ENCODE peak calls at places on chromosomes 12 and 14, in eight cellular contexts. B is naive B cell; J is fibroblast of pulmonary artery; U is brain microvascular endothelial cell; T is stimulated activated CD8-positive, alpha-beta memory T cell treated with anti-CD3 and anti-CD28 coated beads, Interleukin-4, amount 100 ng/mL, for 24 hours; O is stimulated activated CD4-positive, alpha-beta T cell treated with anti-CD3 and anti-CD28 coated beads, Interleukin-15, amount 100 ng/mL, for 1 hour; Y is GM20000; S is NCI-H2029. W is an unnamed sample.

GRCh38 chr14:32761381-32761968 is 177.2 kb upstream of the NPAS3 start:
- DNase-seq in B (no peak), J (peak; percentile 36), U (peak; percentile 63), T (no peak), O (no peak), Y (no peak), S (no peak), W (no peak)

GRCh38 chr12:90207799-90208198 is 499.2 kb upstream of the ATP2B1 start:
- DNase-seq in B (no peak), J (no peak), U (no peak), T (no peak), O (no peak), Y (no peak), S (no peak), W (no peak)

GRCh38 chr14:69041783-69042182 is 62.7 kb upstream of the ACTN1 start:
- DNase-seq in B (no peak), J (no peak), U (no peak), T (no peak), O (no peak), Y (no peak), S (no peak), W (no peak)

GRCh38 chr12:19316420-19316819 is 122.9 kb upstream of the AEBP2 start:
- DNase-seq in B (no peak), J (peak; percentile 45), U (peak; percentile 35), T (no peak), O (no peak), Y (no peak), S (no peak), W (no peak)

GRCh38 chr12:93441617-93442410 is at the start of gene UBE2N:
- DNase-seq in B (peak; percentile 99), J (peak; percentile 94), U (peak; percentile 91), T (peak; percentile 97), O (peak; percentile 96), Y (peak; percentile 96), S (peak; percentile 93), W (peak; percentile 96)

GRCh38 chr14:65370890-65371289 is 41.6 kb upstream of the FUT8 start:
- DNase-seq in B (no peak), J (no peak), U (no peak), T (no peak), O (no peak), Y (peak; percentile 33), S (no peak), W (no peak)

GRCh38 chr12:80967565-80967964 is 29.8 kb upstream of the LIN7A start:
- DNase-seq in B (no peak), J (no peak), U (no peak), T (no peak), O (no peak), Y (no peak), S (no peak), W (no peak)

GRCh38 chr14:68408680-68409079 is 384.2 kb downstream of the ZFP36L1 start:
- DNase-seq in B (no peak), J (peak; percentile 41), U (no peak), T (no peak), O (no peak), Y (no peak), S (no peak), W (peak; percentile 4)

GRCh38 chr14:74653386-74654138 is 41.5 kb upstream of the LTBP2 start:
- DNase-seq in B (no peak), J (no peak), U (no peak), T (no peak), O (no peak), Y (no peak), S (no peak), W (no peak)

GRCh38 chr12:6903712-6904111 is 910 bp upstream of the LRRC23 start:
- DNase-seq in B (no peak), J (no peak), U (no peak), T (no peak), O (no peak), Y (no peak), S (no peak), W (no peak)

GRCh38 chr14:69483765-69484443 is 624 bp upstream of the PLEKHD1 start:
- DNase-seq in B (no peak), J (no peak), U (no peak), T (no peak), O (no peak), Y (peak; percentile 44), S (no peak), W (no peak)

GRCh38 chr12:82705774-82706173 is 19.1 kb downstream of the TMTC2 start:
- DNase-seq in B (no peak), J (no peak), U (no peak), T (no peak), O (no peak), Y (no peak), S (no peak), W (no peak)

GRCh38 chr14:94819531-94819930 is 49.6 kb upstream of the GSC start:
- DNase-seq in B (no peak), J (no peak), U (no peak), T (no peak), O (no peak), Y (no peak), S (no peak), W (no peak)

GRCh38 chr14:50407089-50407813 is 10.6 kb upstream of the CDKL1 start:
- DNase-seq in B (no peak), J (peak; percentile 26), U (no peak), T (no peak), O (no peak), Y (no peak), S (no peak), W (no peak)

GRCh38 chr12:132945806-132946506 is 10.2 kb downstream of the ZNF605 start:
- DNase-seq in B (no peak), J (no peak), U (no peak), T (no peak), O (no peak), Y (no peak), S (no peak), W (no peak)

GRCh38 chr12:11822071-11822818 is 172.8 kb downstream of the ETV6 start:
- DNase-seq in B (peak; percentile 61), J (peak; percentile 71), U (peak; percentile 69), T (peak; percentile 24), O (peak; percentile 38), Y (peak; percentile 35), S (no peak), W (peak; percentile 78)

GRCh38 chr12:15320881-15321280 is 1.4 kb upstream of the PTPRO start:
- DNase-seq in B (no peak), J (no peak), U (no peak), T (no peak), O (no peak), Y (no peak), S (no peak), W (no peak)

GRCh38 chr12:55965941-55966407 is at the start of gene PMEL:
- DNase-seq in B (no peak), J (no peak), U (no peak), T (no peak), O (no peak), Y (no peak), S (no peak), W (peak; percentile 47)

GRCh38 chr12:116551952-116552749 is 7.0 kb upstream of the MAP1LC3B2 start:
- DNase-seq in B (no peak), J (peak; percentile 86), U (peak; percentile 65), T (no peak), O (no peak), Y (no peak), S (no peak), W (no peak)

GRCh38 chr12:123057505-123058265 is 77.2 kb downstream of the ARL6IP4 start:
- DNase-seq in B (no peak), J (no peak), U (no peak), T (no peak), O (no peak), Y (no peak), S (peak; percentile 93), W (no peak)

GRCh38 chr12:93547778-93548177 is 24.7 kb upstream of the SOCS2 start:
- DNase-seq in B (no peak), J (no peak), U (no peak), T (no peak), O (no peak), Y (no peak), S (no peak), W (no peak)

GRCh38 chr14:100979079-100979478 is 75.6 kb upstream of the RTL1 start:
- DNase-seq in B (no peak), J (no peak), U (no peak), T (no peak), O (no peak), Y (no peak), S (no peak), W (no peak)

GRCh38 chr12:27472604-27473003 is 26.1 kb downstream of the SMCO2 start:
- DNase-seq in B (no peak), J (no peak), U (no peak), T (no peak), O (no peak), Y (no peak), S (no peak), W (no peak)

GRCh38 chr12:56999456-56999855 is 6.9 kb downstream of the ZBTB39 start:
- DNase-seq in B (no peak), J (no peak), U (no peak), T (no peak), O (no peak), Y (no peak), S (no peak), W (no peak)

GRCh38 chr14:99393059-99393655 is 87.5 kb downstream of the SETD3 start:
- DNase-seq in B (no peak), J (peak; percentile 51), U (no peak), T (no peak), O (no peak), Y (peak; percentile 61), S (no peak), W (peak; percentile 47)

GRCh38 chr14:86015511-86015910 is 485.6 kb downstream of the FLRT2 start:
- DNase-seq in B (no peak), J (no peak), U (peak; percentile 0), T (no peak), O (no peak), Y (no peak), S (no peak), W (no peak)

GRCh38 chr12:101931498-101932326 is 54.3 kb downstream of the DRAM1 start:
- DNase-seq in B (peak; percentile 74), J (no peak), U (no peak), T (no peak), O (no peak), Y (peak; percentile 34), S (no peak), W (no peak)

GRCh38 chr12:19915392-19916192 is 452.7 kb upstream of the PDE3A start:
- DNase-seq in B (no peak), J (peak; percentile 83), U (peak; percentile 39), T (no peak), O (no peak), Y (no peak), S (peak; percentile 12), W (peak; percentile 41)

GRCh38 chr12:110165540-110166159 is 41.5 kb downstream of the IFT81 start:
- DNase-seq in B (no peak), J (no peak), U (no peak), T (no peak), O (no peak), Y (peak; percentile 42), S (no peak), W (peak; percentile 70)

GRCh38 chr12:126389215-126389841 is 1324.1 kb downstream of the AACS start:
- DNase-seq in B (no peak), J (peak; percentile 85), U (no peak), T (no peak), O (no peak), Y (no peak), S (peak; percentile 56), W (no peak)

GRCh38 chr14:88364710-88365413 is 20.6 kb upstream of the SPATA7 start:
- DNase-seq in B (no peak), J (no peak), U (no peak), T (no peak), O (no peak), Y (no peak), S (no peak), W (no peak)

W was measured in NAMALWA.